ENCODE peak calls at places on chromosomes 4 and X, in nine cellular contexts. D is neural crest cell, Q is cardiac muscle cell, L is cardiac fibroblast, Y is thyroid gland, T is epithelial cell of esophagus, J is suprapubic skin, I is chondrocyte, N is endothelial cell. S is an unnamed sample.

GRCh38 chr4:143203577-143203976 is 18.9 kb downstream of the USP38 start:
- DNase-seq in D (no peak), Q (no peak), L (no peak), Y (no peak), T (no peak), J (no peak), I (no peak), N (no peak), S (no peak)

GRCh38 chrX:149504226-149504914 is 736 bp downstream of the IDS start:
- DNase-seq in D (no peak), Q (no peak), L (peak; percentile 16), Y (peak; percentile 13), T (no peak), J (no peak), I (no peak), N (peak; percentile 35), S (no peak)

GRCh38 chrX:132769609-132770008 is 188.8 kb downstream of the HS6ST2 start:
- DNase-seq in D (no peak), Q (no peak), L (no peak), Y (no peak), T (no peak), J (no peak), I (no peak), N (no peak), S (no peak)

GRCh38 chr4:4488405-4489404 is 53.1 kb downstream of the STX18 start:
- DNase-seq in D (peak; percentile 69), Q (peak; percentile 71), L (peak; percentile 89), Y (peak; percentile 64), T (peak; percentile 82), J (no peak), I (no peak), N (peak; percentile 74), S (peak; percentile 77)

GRCh38 chr4:87050596-87050995 is 115.8 kb downstream of the AFF1 start:
- DNase-seq in D (no peak), Q (no peak), L (peak; percentile 71), Y (no peak), T (no peak), J (no peak), I (no peak), N (no peak), S (no peak)

GRCh38 chr4:26459756-26460530 is 30.3 kb downstream of the CCKAR start:
- DNase-seq in D (no peak), Q (no peak), L (peak; percentile 28), Y (no peak), T (no peak), J (no peak), I (no peak), N (no peak), S (peak; percentile 52)

GRCh38 chr4:155960522-155960921 is 6.9 kb upstream of the CTSO start:
- DNase-seq in D (no peak), Q (no peak), L (peak; percentile 85), Y (no peak), T (peak; percentile 49), J (no peak), I (no peak), N (no peak), S (no peak)

GRCh38 chr4:182752158-182752910 is 164.9 kb downstream of the DCTD start:
- DNase-seq in D (no peak), Q (no peak), L (peak; percentile 62), Y (no peak), T (peak; percentile 46), J (no peak), I (no peak), N (no peak), S (peak; percentile 89)

GRCh38 chr4:89539374-89539773 is 231.8 kb upstream of the GPRIN3 start:
- DNase-seq in D (no peak), Q (no peak), L (peak; percentile 77), Y (no peak), T (no peak), J (no peak), I (no peak), N (no peak), S (peak; percentile 83)

GRCh38 chr4:56782019-56782418 is 39.5 kb downstream of the SPINK2 start:
- DNase-seq in D (no peak), Q (no peak), L (no peak), Y (no peak), T (no peak), J (peak; percentile 20), I (no peak), N (no peak), S (no peak)

GRCh38 chr4:13966241-13967195 is 339.0 kb upstream of the BOD1L1 start:
- DNase-seq in D (no peak), Q (no peak), L (peak; percentile 85), Y (no peak), T (peak; percentile 84), J (no peak), I (no peak), N (no peak), S (peak; percentile 83)

GRCh38 chr4:185837415-185838103 is 25.6 kb upstream of the SORBS2 start:
- DNase-seq in D (no peak), Q (no peak), L (no peak), Y (no peak), T (no peak), J (no peak), I (no peak), N (no peak), S (no peak)

GRCh38 chr4:53633608-53634007 is 42.3 kb upstream of the LNX1 start:
- DNase-seq in D (no peak), Q (no peak), L (peak; percentile 65), Y (no peak), T (peak; percentile 16), J (no peak), I (no peak), N (no peak), S (no peak)

GRCh38 chrX:46204721-46205422 is 340.3 kb downstream of the ZNF674 start:
- DNase-seq in D (no peak), Q (no peak), L (peak; percentile 6), Y (no peak), T (peak; percentile 61), J (no peak), I (no peak), N (no peak), S (no peak)

GRCh38 chr4:7559316-7559715 is 124.6 kb upstream of the PSAPL1 start:
- DNase-seq in D (no peak), Q (no peak), L (no peak), Y (no peak), T (no peak), J (no peak), I (peak; percentile 77), N (no peak), S (no peak)

GRCh38 chr4:108492816-108493595 is 127.4 kb upstream of the RPL34 start:
- DNase-seq in D (peak; percentile 25), Q (peak; percentile 13), L (peak; percentile 13), Y (no peak), T (peak; percentile 44), J (no peak), I (no peak), N (peak; percentile 42), S (no peak)

GRCh38 chrX:107940095-107940494 is 42.1 kb downstream of the TEX13B start:
- DNase-seq in D (no peak), Q (no peak), L (no peak), Y (no peak), T (no peak), J (no peak), I (no peak), N (no peak), S (no peak)

DNA sequence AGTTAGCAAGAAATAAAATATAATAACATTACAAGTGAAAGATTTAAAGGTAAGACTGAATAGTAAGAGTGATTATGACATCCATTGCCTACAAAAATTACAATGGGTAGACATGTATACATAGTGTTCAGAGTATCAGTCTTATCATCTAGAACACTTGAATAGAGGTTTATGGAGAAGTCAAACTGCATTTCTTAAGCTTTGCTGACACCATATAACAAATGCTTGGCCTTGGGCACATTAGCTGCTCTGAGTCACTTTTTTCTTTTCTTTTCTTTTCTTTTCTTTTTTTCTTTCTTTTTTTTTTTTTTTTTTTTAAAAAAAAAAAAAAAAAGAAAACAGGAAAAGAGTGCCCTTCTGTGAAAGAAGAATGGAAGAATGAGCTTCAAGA is 220.0 kb downstream of the SPCS3 start:
- DNase-seq in D (no peak), Q (no peak), L (peak; percentile 35), Y (no peak), T (peak; percentile 36), J (no peak), I (no peak), N (no peak), S (peak; percentile 33)
- TF ChIP-seq CTCF in D (no peak), Q (no peak), L (no peak), Y (no peak), T (no peak), J (no peak), I (no peak), N (no peak), S (no peak)

DNA sequence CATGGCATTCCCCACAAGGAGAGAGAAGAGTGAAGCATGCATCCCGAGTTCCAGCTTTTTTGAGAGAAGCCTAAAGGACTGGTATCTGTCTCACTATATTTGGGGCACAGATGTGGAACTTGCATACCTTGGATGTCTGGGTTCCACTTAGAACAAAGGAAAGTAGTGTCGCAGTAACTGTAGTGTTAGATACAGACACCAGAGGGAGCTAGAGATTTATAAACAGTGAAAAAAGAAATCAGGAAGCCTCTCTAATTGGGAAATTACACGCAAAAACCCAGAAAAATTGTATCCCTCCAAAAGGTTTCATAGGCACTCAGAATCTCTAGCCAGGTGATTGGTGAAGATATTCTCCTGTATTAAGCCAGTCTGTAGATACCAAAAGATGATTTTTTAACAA is 34.4 kb downstream of the AGTR2 start:
- DNase-seq in D (no peak), Q (peak; percentile 56), L (peak; percentile 27), Y (no peak), T (peak; percentile 15), J (no peak), I (no peak), N (peak; percentile 2), S (no peak)
- TF ChIP-seq CTCF in D (peak; percentile 90), Q (peak; percentile 58), L (peak; percentile 45), Y (peak; percentile 49), T (peak; percentile 59), J (peak; percentile 43), I (peak; percentile 78), N (peak; percentile 67), S (peak; percentile 64)

DNA sequence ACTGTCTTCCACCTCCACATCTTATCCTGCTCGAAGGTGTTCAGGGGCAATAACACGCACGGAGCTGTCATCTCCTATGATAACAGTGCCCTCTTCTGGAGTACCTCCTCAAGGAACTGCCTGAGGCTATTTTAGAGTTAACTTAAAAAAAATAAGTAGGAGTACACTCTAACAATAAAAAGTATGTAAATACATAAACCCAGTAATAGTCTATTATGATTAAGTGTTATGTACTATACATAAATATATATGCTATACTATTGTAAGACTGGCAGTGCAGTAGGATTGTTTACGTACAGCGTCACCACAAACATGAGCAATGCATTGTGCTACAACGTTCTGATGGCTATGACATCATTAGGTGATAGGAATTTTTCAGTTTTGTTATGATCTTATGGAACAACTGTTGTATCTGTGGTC is 34.5 kb upstream of the TLR2 start:
- DNase-seq in D (no peak), Q (peak; percentile 10), L (peak; percentile 65), Y (no peak), T (peak; percentile 56), J (no peak), I (no peak), N (no peak), S (no peak)
- TF ChIP-seq CTCF in D (peak; percentile 58), Q (peak; percentile 10), L (peak; percentile 44), Y (no peak), T (peak; percentile 24), J (no peak), I (peak; percentile 63), N (no peak), S (peak; percentile 63)

DNA sequence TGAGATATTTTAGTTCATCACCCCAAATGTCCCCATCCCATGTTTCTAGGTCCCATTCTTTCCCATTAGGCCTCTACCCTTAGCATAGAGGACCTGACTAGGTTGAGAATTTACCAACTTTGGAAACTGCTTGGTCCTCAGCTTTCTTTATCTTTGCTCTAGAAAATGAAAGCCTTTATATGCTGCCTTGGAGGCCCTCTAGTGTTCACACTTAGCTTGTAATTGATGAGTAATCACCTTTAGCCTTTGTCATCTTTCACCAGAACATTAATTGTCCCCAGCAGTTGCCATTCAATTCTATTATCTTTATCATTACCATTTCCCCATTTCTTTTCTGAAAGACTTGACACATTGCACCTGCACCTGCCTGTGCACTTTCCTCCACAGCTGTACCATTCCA is 589.2 kb upstream of the NR3C2 start:
- DNase-seq in D (no peak), Q (peak; percentile 26), L (peak; percentile 55), Y (peak; percentile 27), T (peak; percentile 50), J (no peak), I (no peak), N (no peak), S (no peak)
- TF ChIP-seq CTCF in D (peak; percentile 64), Q (peak; percentile 21), L (peak; percentile 54), Y (peak; percentile 58), T (peak; percentile 64), J (no peak), I (peak; percentile 50), N (peak; percentile 23), S (peak; percentile 57)